ENCODE peak calls at places on chromosome 14, in five cellular contexts. K, L, M, V and F are unnamed samples. For H4K20me1, the result is how much of the 10 kb centered on the place peaks cover.

GRCh38 chr14:38226366-38226765 is 18.7 kb downstream of the SSTR1 start:
- DNase-seq in K (no peak), L (no peak), M (no peak), V (no peak), F (no peak)

GRCh38 chr14:77063581-77064289 is 34.3 kb upstream of the CIPC start:
- DNase-seq in K (no peak), L (peak), M (no peak), V (no peak), F (no peak)

GRCh38 chr14:28652782-28653181 is 113.8 kb upstream of the FOXG1 start:
- DNase-seq in K (no peak), L (peak), M (no peak), V (no peak), F (no peak)

GRCh38 chr14:90400904-90401561 is 4.2 kb downstream of the CALM1 start:
- DNase-seq in K (no peak), L (no peak), M (no peak), V (no peak), F (no peak)

GRCh38 chr14:23114669-23115491 is 4.2 kb downstream of the CEBPE start:
- DNase-seq in K (peak), L (peak), M (peak), V (peak), F (no peak)

GRCh38 chr14:103541494-103541943 is 12.5 kb downstream of the TRMT61A start:
- DNase-seq in K (no peak), L (no peak), M (no peak), V (no peak), F (no peak)

GRCh38 chr14:76716285-76716684 is 45.0 kb upstream of the VASH1 start:
- DNase-seq in K (no peak), L (no peak), M (no peak), V (no peak), F (no peak)

GRCh38 chr14:94024549-94024948 is 1.6 kb upstream of the OTUB2 start:
- DNase-seq in K (no peak), L (no peak), M (no peak), V (no peak), F (no peak)

GRCh38 chr14:67510121-67510520 is 21.6 kb upstream of the TMEM229B start:
- DNase-seq in K (no peak), L (peak), M (peak), V (no peak), F (no peak)

GRCh38 chr14:99524804-99525698 is 43.8 kb downstream of the CCNK start:
- DNase-seq in K (no peak), L (peak), M (peak), V (peak), F (peak)

GRCh38 chr14:100860556-100861187 is 34.8 kb downstream of the MEG3 start:
- DNase-seq in K (no peak), L (no peak), M (no peak), V (no peak), F (no peak)
- H4K20me1 ChIP-seq in K (under half), L (under half), M (under half), V (under half), F (under half)

DNA sequence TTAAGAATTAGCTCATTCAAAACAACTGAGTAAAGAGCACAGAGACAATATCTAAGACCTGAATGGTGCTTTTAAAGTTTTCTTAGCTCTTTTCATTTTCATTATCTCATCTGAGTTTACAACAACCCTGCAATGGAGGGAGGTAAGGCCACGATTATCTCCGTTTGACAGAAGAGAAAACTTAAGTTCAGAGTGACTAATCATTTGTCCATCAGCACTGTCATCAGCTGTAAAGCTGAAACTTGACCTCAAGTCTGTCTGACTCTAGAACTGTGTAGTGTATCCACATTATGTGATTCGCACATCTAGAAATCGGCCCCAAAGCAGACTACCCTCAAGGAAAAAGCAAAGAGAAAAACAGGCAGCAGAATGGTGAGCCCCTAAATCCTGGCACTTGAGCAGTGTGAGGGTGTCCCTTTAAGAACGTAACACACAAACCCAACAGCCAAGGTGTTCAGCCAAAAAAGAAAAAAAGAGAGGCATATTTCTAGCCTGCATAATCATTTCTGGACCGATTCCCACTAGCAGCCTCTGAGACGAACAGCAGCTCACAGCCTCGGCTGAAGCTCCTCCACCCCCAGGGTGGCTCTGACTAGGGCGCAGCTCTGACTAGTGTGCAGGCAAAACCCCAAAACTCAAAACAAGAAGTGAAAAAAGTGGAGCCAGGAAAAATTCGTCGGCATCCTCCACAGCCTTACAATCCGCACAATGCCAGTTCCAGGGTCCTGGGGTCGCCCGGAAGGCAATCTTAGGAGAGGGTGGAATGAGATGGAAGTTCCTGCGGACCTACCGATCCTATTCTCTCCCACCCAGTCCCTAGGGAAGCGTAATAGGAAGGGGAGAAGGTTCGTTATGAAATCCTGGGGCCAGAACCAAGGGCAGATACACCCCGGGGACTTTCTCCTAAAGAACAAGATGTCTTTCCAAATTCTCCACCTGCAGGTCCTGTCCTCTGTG is 1.5 kb downstream of the STXBP6 start:
- DNase-seq in K (no peak), L (peak), M (no peak), V (peak), F (no peak)
- TF ChIP-seq EZH2phosphoT487 in K (no peak), L (no peak), M (no peak), V (no peak), F (no peak)

GRCh38 chr14:89267656-89268055 is 149.4 kb downstream of the FOXN3 start:
- DNase-seq in K (no peak), L (no peak), M (no peak), V (no peak), F (no peak)
- H4K20me1 ChIP-seq in K (under half), L (under half), M (under half), V (under half), F (under half)

GRCh38 chr14:20986811-20987210 is 3.0 kb upstream of the METTL17 start:
- DNase-seq in K (peak), L (peak), M (no peak), V (peak), F (no peak)
- TF ChIP-seq EZH2phosphoT487 in K (no peak), L (no peak), M (no peak), V (no peak), F (no peak)

GRCh38 chr14:36580856-36581831 is 1.3 kb downstream of the NKX2-8 start:
- DNase-seq in K (no peak), L (peak), M (peak), V (peak), F (no peak)

GRCh38 chr14:36580141-36580855 is 2.1 kb downstream of the NKX2-8 start:
- DNase-seq in K (no peak), L (no peak), M (peak), V (no peak), F (no peak)

GRCh38 chr14:36582011-36582873 is at the start of gene NKX2-8:
- DNase-seq in K (peak), L (no peak), M (peak), V (peak), F (no peak)

GRCh38 chr14:36579001-36579555 is 3.3 kb downstream of the NKX2-8 start:
- DNase-seq in K (no peak), L (no peak), M (no peak), V (no peak), F (no peak)

GRCh38 chr14:36579573-36580140 is 2.8 kb downstream of the NKX2-8 start:
- DNase-seq in K (no peak), L (no peak), M (peak), V (no peak), F (no peak)
- H4K20me1 ChIP-seq in K (under half), L (under half), M (under half), V (under half), F (under half)